ENCODE peak calls at places on chromosomes 12 and 14, in nine cellular contexts. O is GM12865, W is fibroblast of mammary gland, Q is GM06990, Z is tibial artery, T is fibroblast of the aortic adventitia, X is IMR-90, V is MM.1S, M is osteocyte. P is an unnamed sample.

GRCh38 chr14:24081739-24082204 is 10.4 kb downstream of the CPNE6 start:
- DNase-seq in Z (no peak), M (no peak), W (no peak), V (no peak), X (no peak), Q (no peak), T (no peak), O (no peak), P (no peak)

GRCh38 chr12:49198431-49199155 is 9.7 kb upstream of the TUBA1A start:
- DNase-seq in W (peak), V (no peak), X (peak), O (no peak), M (no peak), Z (no peak), Q (no peak), T (peak), P (no peak)

GRCh38 chr12:24770334-24770733 is 178.6 kb downstream of the BCAT1 start:
- DNase-seq in T (no peak), M (no peak), X (peak), O (no peak), V (no peak), W (peak), Z (no peak), Q (no peak), P (no peak)

GRCh38 chr12:131349397-131350127 is 361.3 kb upstream of the SFSWAP start:
- DNase-seq in O (no peak), W (no peak), M (no peak), Q (no peak), X (no peak), Z (no peak), V (no peak), T (no peak), P (no peak)

GRCh38 chr12:123660328-123660727 is 10.6 kb upstream of the TCTN2 start:
- DNase-seq in T (peak), V (no peak), W (peak), Z (no peak), O (peak), X (peak), Q (no peak), M (no peak), P (no peak)

GRCh38 chr14:104877806-104878550 is 12.9 kb downstream of the CEP170B start:
- DNase-seq in V (no peak), Z (no peak), W (no peak), T (no peak), M (no peak), X (no peak), Q (peak), O (no peak), P (no peak)

GRCh38 chr14:54338696-54339317 is 58.0 kb upstream of the CDKN3 start:
- DNase-seq in M (peak), Q (no peak), Z (no peak), V (peak), O (peak), X (peak), W (peak), T (peak), P (no peak)

GRCh38 chr12:94616217-94616729 is 34.1 kb downstream of the TMCC3 start:
- DNase-seq in O (no peak), Q (no peak), M (peak), V (no peak), W (no peak), Z (no peak), X (no peak), T (no peak), P (no peak)

GRCh38 chr14:22428681-22429315 is 160.2 kb downstream of the DAD1 start:
- DNase-seq in V (no peak), T (peak), Z (no peak), X (peak), Q (no peak), W (peak), O (no peak), M (no peak), P (no peak)

GRCh38 chr12:1218369-1218768 is 227.3 kb downstream of the ERC1 start:
- DNase-seq in V (no peak), T (no peak), M (no peak), W (no peak), O (no peak), Z (no peak), Q (no peak), X (no peak), P (no peak)

GRCh38 chr14:50944647-50945413 is 547 bp upstream of the PYGL start:
- DNase-seq in Z (peak), W (peak), X (peak), T (peak), V (no peak), Q (no peak), O (no peak), M (no peak), P (peak)

GRCh38 chr14:36617824-36618223 is 35.4 kb upstream of the NKX2-8 start:
- DNase-seq in X (no peak), V (no peak), M (no peak), T (no peak), O (no peak), Q (no peak), W (no peak), Z (no peak), P (no peak)

GRCh38 chr12:14443531-14443930 is 78.0 kb downstream of the ATF7IP start:
- DNase-seq in X (peak), W (peak), Z (no peak), O (no peak), M (no peak), V (no peak), T (peak), Q (no peak), P (no peak)

GRCh38 chr14:59711083-59711482 is 134.5 kb upstream of the CCDC175 start:
- DNase-seq in T (no peak), X (no peak), W (no peak), V (no peak), O (no peak), Q (no peak), Z (no peak), M (no peak), P (no peak)

DNA sequence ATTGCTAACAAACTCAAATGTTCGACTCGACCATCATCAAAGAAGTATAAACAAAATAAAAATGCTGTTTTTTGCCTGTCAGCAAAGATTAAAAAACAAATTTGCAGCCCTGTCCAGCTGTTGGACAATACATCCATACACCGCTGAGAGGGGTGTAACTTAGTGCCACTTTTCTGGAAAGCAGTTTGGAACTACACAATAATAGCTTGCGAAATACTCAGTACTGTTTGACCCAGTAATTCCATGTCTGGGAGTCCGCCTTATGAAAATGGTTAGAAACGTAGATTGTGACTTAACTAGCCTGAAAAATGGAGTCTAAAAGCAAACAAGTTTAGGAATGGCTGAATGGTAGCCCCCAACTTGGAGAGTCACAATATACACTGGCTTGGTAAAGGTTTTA is 6.4 kb downstream of the USP30 start:
- DNase-seq in O (no peak), V (no peak), X (no peak), T (no peak), M (no peak), Q (no peak), Z (no peak), W (no peak), P (no peak)
- TF ChIP-seq CTCF in O (no peak), V (no peak), X (no peak), T (no peak), M (no peak), Q (no peak), Z (no peak), W (no peak), P (no peak)

GRCh38 chr12:124740691-124741137 is 123.0 kb downstream of the SCARB1 start:
- DNase-seq in W (peak), X (peak), T (no peak), O (peak), Q (no peak), M (no peak), V (no peak), Z (no peak), P (peak)
- TF ChIP-seq CTCF in W (no peak), X (peak), T (no peak), O (no peak), Q (peak), M (no peak), V (no peak), Z (no peak), P (no peak)

DNA sequence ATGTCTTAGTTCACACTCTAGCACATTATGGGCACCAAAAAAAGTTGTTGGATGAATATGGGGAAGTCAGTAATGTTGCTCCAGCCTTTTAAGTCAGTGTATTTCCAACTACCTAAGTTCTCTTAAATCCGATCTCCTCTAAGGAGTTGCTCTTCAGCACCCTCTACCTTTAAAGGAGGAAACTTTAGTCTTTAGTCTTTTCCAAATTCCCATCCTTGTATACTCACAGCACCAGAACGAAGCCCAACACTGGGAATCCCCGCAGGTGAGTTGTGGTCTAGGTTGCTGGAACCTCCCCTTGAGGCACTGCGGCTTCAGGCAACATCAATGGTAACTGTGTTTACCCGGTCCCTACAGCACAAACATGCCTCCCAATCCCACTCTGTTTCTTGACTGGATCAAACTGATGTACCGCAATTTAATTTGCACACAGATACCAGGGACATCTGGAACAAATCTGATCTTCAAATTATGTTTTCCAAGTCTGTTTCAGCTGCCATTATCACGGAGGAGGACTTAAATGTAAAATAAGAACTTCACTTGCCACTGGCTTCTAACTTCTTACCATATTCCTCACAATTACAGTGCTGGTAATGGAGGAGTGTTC is 179.0 kb downstream of the FOXN3 start:
- DNase-seq in X (peak), Q (no peak), W (peak), M (no peak), O (no peak), V (no peak), T (no peak), Z (no peak), P (no peak)
- TF ChIP-seq CTCF in X (peak), Q (no peak), W (peak), M (peak), O (no peak), V (no peak), T (peak), Z (peak), P (no peak)

GRCh38 chr14:102209224-102209966 is 69.7 kb downstream of the WDR20 start:
- DNase-seq in X (peak), Q (no peak), V (no peak), T (no peak), Z (no peak), M (no peak), W (peak), O (no peak), P (no peak)
- TF ChIP-seq CTCF in X (peak), Q (no peak), V (no peak), T (no peak), Z (no peak), M (peak), W (peak), O (no peak), P (no peak)

GRCh38 chr12:11648514-11649412 is 711 bp upstream of the ETV6 start:
- DNase-seq in T (peak), M (peak), Z (peak), V (peak), O (peak), W (peak), X (peak), Q (peak), P (peak)
- TF ChIP-seq CTCF in T (peak), M (no peak), Z (no peak), V (no peak), O (no peak), W (no peak), X (no peak), Q (no peak), P (no peak)

GRCh38 chr14:92861856-92862807 is 60.8 kb upstream of the CHGA start:
- DNase-seq in T (no peak), W (no peak), O (no peak), Q (no peak), Z (no peak), V (no peak), M (no peak), X (no peak), P (no peak)

GRCh38 chr14:92863281-92863680 is 59.7 kb upstream of the CHGA start:
- DNase-seq in Z (no peak), Q (no peak), X (no peak), W (no peak), O (no peak), T (no peak), V (peak), M (no peak), P (no peak)

GRCh38 chr14:92865674-92866073 is 57.3 kb upstream of the CHGA start:
- DNase-seq in Z (no peak), M (no peak), Q (no peak), W (no peak), V (no peak), O (no peak), T (no peak), X (no peak), P (no peak)

GRCh38 chr14:92860097-92860496 is 62.9 kb upstream of the CHGA start:
- DNase-seq in Q (no peak), W (no peak), V (no peak), O (no peak), T (no peak), X (no peak), M (no peak), Z (no peak), P (no peak)
- TF ChIP-seq CTCF in Q (no peak), W (no peak), V (no peak), O (no peak), T (no peak), X (no peak), M (no peak), Z (no peak), P (no peak)

GRCh38 chr14:100303179-100303578 is 3.1 kb downstream of the SLC25A29 start:
- DNase-seq in T (peak), Z (no peak), M (no peak), O (peak), W (no peak), X (no peak), Q (no peak), V (no peak), P (peak)
- TF ChIP-seq CTCF in T (peak), Z (peak), M (peak), O (peak), W (peak), X (peak), Q (peak), V (peak), P (peak)

DNA sequence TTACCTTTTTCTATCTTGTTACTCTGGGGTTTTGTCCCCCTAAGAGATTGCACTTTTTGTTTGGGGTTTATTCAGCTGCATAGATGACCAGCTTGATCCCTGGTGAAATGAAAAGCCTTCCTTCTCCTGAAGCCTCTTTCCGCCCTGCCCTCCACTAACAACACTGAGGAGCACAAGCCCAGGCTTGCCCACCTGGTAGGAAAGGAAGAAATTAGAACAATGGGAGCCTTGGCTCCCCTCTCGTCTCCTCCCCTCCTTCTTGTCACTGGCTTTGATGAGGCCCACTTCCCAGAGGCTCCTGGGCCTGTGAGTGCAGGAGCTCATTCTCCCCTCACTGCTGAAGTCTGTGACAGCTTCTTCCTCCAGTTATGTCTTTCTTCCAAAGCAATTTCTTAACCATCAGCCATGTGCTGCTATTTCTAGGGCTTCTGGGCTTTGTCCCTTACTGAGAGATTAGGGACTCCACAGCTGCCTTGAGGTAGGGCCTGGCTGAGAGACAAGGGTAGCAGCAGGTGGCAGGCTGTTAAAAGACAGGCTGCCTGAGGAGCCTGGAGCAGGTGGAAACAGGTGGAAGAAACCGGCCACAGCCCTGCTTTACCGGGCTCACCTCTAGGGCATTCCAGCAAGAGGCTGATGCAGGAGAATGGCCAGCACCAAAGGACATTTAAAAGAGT is 53.7 kb upstream of the SRSF5 start:
- DNase-seq in X (no peak), W (no peak), Z (no peak), O (no peak), M (no peak), V (peak), T (no peak), Q (no peak), P (no peak)
- TF ChIP-seq CTCF in X (no peak), W (no peak), Z (no peak), O (no peak), M (no peak), V (no peak), T (no peak), Q (no peak), P (no peak)

GRCh38 chr12:46372131-46372851 is at the start of gene SLC38A2:
- DNase-seq in W (peak), Z (peak), M (peak), V (peak), X (peak), O (peak), Q (peak), T (peak), P (peak)

GRCh38 chr12:46374711-46375110 is 2.1 kb upstream of the SLC38A2 start:
- DNase-seq in X (no peak), M (no peak), T (no peak), V (no peak), Q (no peak), Z (no peak), O (no peak), W (no peak), P (no peak)

GRCh38 chr12:46374286-46374685 is 1.7 kb upstream of the SLC38A2 start:
- DNase-seq in V (no peak), Z (no peak), Q (no peak), W (no peak), M (no peak), O (no peak), T (no peak), X (no peak), P (no peak)

GRCh38 chr12:46372852-46373302 is 304 bp upstream of the SLC38A2 start:
- DNase-seq in T (no peak), M (no peak), Z (no peak), W (no peak), V (no peak), Q (no peak), X (no peak), O (no peak), P (no peak)

GRCh38 chr12:46373303-46374182 is 970 bp upstream of the SLC38A2 start:
- DNase-seq in M (peak), Q (peak), O (peak), V (peak), T (peak), W (no peak), X (peak), Z (peak), P (peak)
- TF ChIP-seq CTCF in M (peak), Q (no peak), O (no peak), V (no peak), T (peak), W (no peak), X (peak), Z (no peak), P (no peak)